ENCODE peak calls at places on chromosome 2, in six cellular contexts. One of them, this sample, is unnamed.

GRCh38 chr2:232139786-232140562 is 178.5 kb downstream of the DIS3L2 start:
- DNase-seq in IMR-90: peak
- DNase-seq in RKO: no peak
- DNase-seq in neuronal stem cell: no peak
- DNase-seq in transverse colon: no peak
- DNase-seq in cerebellum: no peak
- DNase-seq in this sample: no peak

GRCh38 chr2:38892819-38893218 is 3.1 kb downstream of the ARHGEF33 start:
- DNase-seq in RKO: no peak
- DNase-seq in neuronal stem cell: no peak
- DNase-seq in cerebellum: no peak
- DNase-seq in IMR-90: peak
- DNase-seq in transverse colon: no peak
- DNase-seq in this sample: no peak

GRCh38 chr2:128314348-128315121 is 4.1 kb downstream of the HS6ST1 start:
- DNase-seq in transverse colon: no peak
- DNase-seq in RKO: no peak
- DNase-seq in cerebellum: peak
- DNase-seq in neuronal stem cell: no peak
- DNase-seq in IMR-90: no peak
- DNase-seq in this sample: no peak

GRCh38 chr2:150485871-150486538 is 1.5 kb downstream of the RND3 start:
- DNase-seq in neuronal stem cell: peak
- DNase-seq in IMR-90: peak
- DNase-seq in transverse colon: peak
- DNase-seq in cerebellum: peak
- DNase-seq in RKO: peak
- DNase-seq in this sample: peak

GRCh38 chr2:157173740-157174184 is 83.7 kb upstream of the GALNT5 start:
- DNase-seq in IMR-90: peak
- DNase-seq in transverse colon: no peak
- DNase-seq in neuronal stem cell: no peak
- DNase-seq in RKO: no peak
- DNase-seq in cerebellum: peak
- DNase-seq in this sample: peak

GRCh38 chr2:86794866-86795265 is 4.2 kb upstream of the CD8A start:
- DNase-seq in IMR-90: no peak
- DNase-seq in neuronal stem cell: no peak
- DNase-seq in cerebellum: no peak
- DNase-seq in RKO: no peak
- DNase-seq in transverse colon: no peak
- DNase-seq in this sample: no peak

GRCh38 chr2:238896641-238897040 is 48.8 kb downstream of the TWIST2 start:
- DNase-seq in RKO: no peak
- DNase-seq in IMR-90: no peak
- DNase-seq in cerebellum: no peak
- DNase-seq in transverse colon: no peak
- DNase-seq in neuronal stem cell: no peak
- DNase-seq in this sample: no peak

GRCh38 chr2:117775820-117776219 is 38.7 kb upstream of the DDX18 start:
- DNase-seq in neuronal stem cell: no peak
- DNase-seq in transverse colon: no peak
- DNase-seq in RKO: no peak
- DNase-seq in IMR-90: no peak
- DNase-seq in cerebellum: no peak
- DNase-seq in this sample: no peak

This sample was measured in NCI-H460.